ENCODE peak calls at places on chromosomes 3 and 15, in eight cellular contexts. C is stimulated activated CD4-positive, alpha-beta T cell treated with anti-CD3 and anti-CD28 coated beads, Interleukin-12 subunit alpha, Interleukin-12 subunit beta, amount 100 ng/mL, for 48 hours; T is T-cell; F is mucosa of gallbladder; L is activated gamma-delta T cell treated with Interleukin-2 at 50 U/mL for 16 hours; E is activated T-helper 1 cell treated with Interleukin-2 at 50 U/mL for 16 hours; Z is activated effector memory CD4-positive, alpha-beta T cell treated with Interleukin-2 at 50 U/mL for 16 hours; U is KBM-7. S is an unnamed sample.

GRCh38 chr3:4720316-4721075 is 227.3 kb downstream of the ITPR1 start:
- DNase-seq in C (no peak), T (no peak), F (peak; percentile 84), L (peak; percentile 12), E (no peak), Z (no peak), U (peak; percentile 87), S (peak; percentile 74)

GRCh38 chr3:144049374-144049773 is 77.8 kb downstream of the DIPK2A start:
- DNase-seq in C (no peak), T (no peak), F (no peak), L (no peak), E (no peak), Z (no peak), U (no peak), S (no peak)

GRCh38 chr3:50364573-50365079 is 5.3 kb upstream of the TMEM115 start:
- DNase-seq in C (no peak), T (no peak), F (no peak), L (no peak), E (no peak), Z (no peak), U (no peak), S (no peak)

GRCh38 chr3:50502225-50502583 is 1.2 kb downstream of the CACNA2D2 start:
- DNase-seq in C (no peak), T (no peak), F (no peak), L (no peak), E (no peak), Z (no peak), U (no peak), S (no peak)

GRCh38 chr3:180744226-180744625 is 64.9 kb upstream of the CCDC39 start:
- DNase-seq in C (no peak), T (no peak), F (no peak), L (no peak), E (no peak), Z (no peak), U (no peak), S (no peak)

GRCh38 chr3:29822051-29822450 is 541.2 kb downstream of the RBMS3 start:
- DNase-seq in C (no peak), T (no peak), F (no peak), L (no peak), E (no peak), Z (no peak), U (no peak), S (no peak)

GRCh38 chr15:46751303-46751702 is 966.0 kb upstream of the SEMA6D start:
- DNase-seq in C (no peak), T (no peak), F (no peak), L (no peak), E (no peak), Z (no peak), U (no peak), S (no peak)

GRCh38 chr3:178434206-178434805 is 101.9 kb upstream of the KCNMB2 start:
- DNase-seq in C (no peak), T (no peak), F (no peak), L (no peak), E (no peak), Z (no peak), U (peak; percentile 21), S (peak; percentile 10)

GRCh38 chr3:39127296-39127906 is 19.9 kb downstream of the TTC21A start:
- DNase-seq in C (no peak), T (no peak), F (no peak), L (no peak), E (no peak), Z (no peak), U (no peak), S (no peak)

GRCh38 chr3:163605915-163606314 is 1472.4 kb downstream of the SI start:
- DNase-seq in C (no peak), T (no peak), F (no peak), L (no peak), E (no peak), Z (no peak), U (no peak), S (no peak)

GRCh38 chr15:79315623-79316328 is 4.9 kb downstream of the TMED3 start:
- DNase-seq in C (no peak), T (no peak), F (no peak), L (no peak), E (no peak), Z (no peak), U (no peak), S (no peak)

GRCh38 chr15:75167588-75168076 is 34.0 kb upstream of the C15orf39 start:
- DNase-seq in C (peak; percentile 29), T (no peak), F (no peak), L (no peak), E (no peak), Z (no peak), U (no peak), S (peak; percentile 82)

GRCh38 chr15:45715528-45715927 is 80.7 kb downstream of the SQOR start:
- DNase-seq in C (no peak), T (no peak), F (no peak), L (no peak), E (no peak), Z (no peak), U (peak; percentile 16), S (peak; percentile 50)

GRCh38 chr15:70955151-70955550 is 62.5 kb downstream of the LRRC49 start:
- DNase-seq in C (no peak), T (no peak), F (no peak), L (no peak), E (no peak), Z (no peak), U (no peak), S (no peak)

GRCh38 chr3:25376346-25376745 is 51.7 kb upstream of the RARB start:
- DNase-seq in C (no peak), T (no peak), F (no peak), L (no peak), E (no peak), Z (no peak), U (no peak), S (no peak)

GRCh38 chr3:187919535-187919934 is 174.3 kb upstream of the BCL6 start:
- DNase-seq in C (peak; percentile 27), T (no peak), F (no peak), L (no peak), E (no peak), Z (no peak), U (no peak), S (no peak)

GRCh38 chr3:124699686-124700396 is 30.4 kb upstream of the UMPS start:
- DNase-seq in C (no peak), T (no peak), F (peak; percentile 66), L (no peak), E (no peak), Z (no peak), U (no peak), S (no peak)